ENCODE peak calls at places on chromosomes 4 and X, in ten cellular contexts. A is right lobe of liver; O is HepG2; S is endodermal cell; P is IMR-90; J is SK-N-SH; Z is lung; V is right atrium auricular region; K is thoracic aorta; E is CD8-positive, alpha-beta T cell. U is an unnamed sample.

GRCh38 chr4:62366944-62367343 is 1166.8 kb downstream of the ADGRL3 start:
- DNase-seq in A (no peak), O (no peak), S (no peak), P (no peak), J (no peak), Z (no peak), V (no peak), K (no peak), E (no peak), U (no peak)

GRCh38 chr4:156553659-156554058 is 417.9 kb downstream of the PDGFC start:
- DNase-seq in A (no peak), O (no peak), S (no peak), P (no peak), J (no peak), Z (no peak), V (no peak), K (no peak), E (no peak), U (no peak)

GRCh38 chrX:110420771-110421498 is 62.3 kb downstream of the RTL9 start:
- DNase-seq in A (no peak), O (no peak), S (no peak), P (peak), J (no peak), Z (no peak), V (no peak), K (no peak), E (no peak), U (no peak)

GRCh38 chr4:21991050-21991449 is 42.5 kb upstream of the KCNIP4 start:
- DNase-seq in A (no peak), O (no peak), S (no peak), P (peak), J (no peak), Z (no peak), V (no peak), K (no peak), E (no peak), U (no peak)

GRCh38 chr4:153013202-153013988 is 77.3 kb downstream of the FHDC1 start:
- DNase-seq in A (no peak), O (no peak), S (no peak), P (no peak), J (no peak), Z (no peak), V (no peak), K (no peak), E (no peak), U (no peak)

GRCh38 chr4:120056249-120056648 is 10.4 kb downstream of the MAD2L1 start:
- DNase-seq in A (no peak), O (no peak), S (no peak), P (peak), J (no peak), Z (no peak), V (no peak), K (no peak), E (no peak), U (no peak)

GRCh38 chrX:45743081-45743533 is 542.4 kb upstream of the DIPK2B start:
- DNase-seq in A (no peak), O (peak), S (peak), P (peak), J (peak), Z (no peak), V (no peak), K (no peak), E (no peak), U (peak)

GRCh38 chr4:55033296-55033695 is 92.1 kb downstream of the KDR start:
- DNase-seq in A (no peak), O (no peak), S (no peak), P (no peak), J (no peak), Z (no peak), V (no peak), K (no peak), E (no peak), U (no peak)

GRCh38 chr4:7805533-7806079 is 134.1 kb downstream of the AFAP1 start:
- DNase-seq in A (peak), O (peak), S (peak), P (peak), J (no peak), Z (peak), V (peak), K (no peak), E (no peak), U (peak)

GRCh38 chrX:129984196-129984962 is 1.9 kb downstream of the BCORL1 start:
- DNase-seq in A (peak), O (no peak), S (peak), P (no peak), J (peak), Z (no peak), V (no peak), K (no peak), E (no peak), U (no peak)

GRCh38 chr4:8765631-8766590 is 105.7 kb downstream of the HMX1 start:
- DNase-seq in A (peak), O (no peak), S (peak), P (no peak), J (no peak), Z (no peak), V (no peak), K (no peak), E (no peak), U (no peak)

GRCh38 chr4:96009720-96010119 is 169.8 kb downstream of the PDHA2 start:
- DNase-seq in A (no peak), O (no peak), S (no peak), P (no peak), J (no peak), Z (no peak), V (no peak), K (no peak), E (no peak), U (peak)

GRCh38 chr4:168076989-168077725 is 15.2 kb upstream of the ANXA10 start:
- DNase-seq in A (peak), O (peak), S (peak), P (peak), J (peak), Z (peak), V (no peak), K (no peak), E (no peak), U (peak)

GRCh38 chr4:82900016-82900334 is 560 bp upstream of the THAP9 start:
- DNase-seq in A (no peak), O (no peak), S (no peak), P (peak), J (no peak), Z (no peak), V (no peak), K (no peak), E (no peak), U (no peak)

GRCh38 chrX:81414630-81415029 is 212.7 kb downstream of the SH3BGRL start:
- DNase-seq in A (no peak), O (no peak), S (no peak), P (no peak), J (no peak), Z (no peak), V (no peak), K (no peak), E (no peak), U (no peak)

GRCh38 chr4:53508446-53508845 is 82.8 kb downstream of the LNX1 start:
- DNase-seq in A (no peak), O (peak), S (no peak), P (peak), J (no peak), Z (no peak), V (no peak), K (no peak), E (no peak), U (no peak)

GRCh38 chrX:38232287-38232686 is 11.6 kb upstream of the SRPX start:
- DNase-seq in A (no peak), O (no peak), S (no peak), P (peak), J (no peak), Z (no peak), V (no peak), K (no peak), E (no peak), U (no peak)

GRCh38 chr4:4302416-4302815 is 12.4 kb downstream of the ZBTB49 start:
- DNase-seq in A (no peak), O (no peak), S (no peak), P (no peak), J (no peak), Z (no peak), V (peak), K (no peak), E (no peak), U (no peak)

GRCh38 chrX:17692709-17693346 is 44.5 kb upstream of the SCML1 start:
- DNase-seq in A (no peak), O (no peak), S (peak), P (peak), J (no peak), Z (no peak), V (no peak), K (no peak), E (no peak), U (no peak)

GRCh38 chr4:70844180-70844579 is 4.5 kb upstream of the GRSF1 start:
- DNase-seq in A (no peak), O (no peak), S (no peak), P (no peak), J (no peak), Z (no peak), V (no peak), K (no peak), E (no peak), U (no peak)

GRCh38 chrX:149456476-149457245 is 48.4 kb downstream of the IDS start:
- DNase-seq in A (no peak), O (no peak), S (no peak), P (no peak), J (no peak), Z (no peak), V (no peak), K (no peak), E (no peak), U (no peak)

GRCh38 chrX:136694491-136695087 is 46.6 kb downstream of the CD40LG start:
- DNase-seq in A (no peak), O (peak), S (peak), P (peak), J (peak), Z (no peak), V (no peak), K (no peak), E (no peak), U (peak)

GRCh38 chr4:124684301-124684700 is 28.2 kb downstream of the ANKRD50 start:
- DNase-seq in A (no peak), O (no peak), S (no peak), P (peak), J (no peak), Z (no peak), V (no peak), K (no peak), E (no peak), U (peak)

GRCh38 chrX:154720067-154720466 is 30.8 kb downstream of the GAB3 start:
- DNase-seq in A (no peak), O (no peak), S (no peak), P (no peak), J (no peak), Z (no peak), V (no peak), K (no peak), E (no peak), U (no peak)

GRCh38 chr4:112274959-112275358 is 10.7 kb downstream of the TIFA start:
- DNase-seq in A (no peak), O (no peak), S (no peak), P (no peak), J (no peak), Z (no peak), V (no peak), K (no peak), E (no peak), U (no peak)

GRCh38 chr4:77662396-77662795 is 56.8 kb downstream of the CXCL13 start:
- DNase-seq in A (no peak), O (no peak), S (no peak), P (no peak), J (no peak), Z (peak), V (no peak), K (no peak), E (no peak), U (no peak)

GRCh38 chr4:170979736-170980135 is 833.5 kb upstream of the GALNTL6 start:
- DNase-seq in A (no peak), O (no peak), S (peak), P (no peak), J (no peak), Z (no peak), V (no peak), K (peak), E (no peak), U (no peak)

GRCh38 chr4:124097447-124097846 is 615.1 kb downstream of the ANKRD50 start:
- DNase-seq in A (no peak), O (peak), S (no peak), P (no peak), J (no peak), Z (no peak), V (no peak), K (no peak), E (no peak), U (no peak)

GRCh38 chr4:77989986-77990385 is 67.1 kb upstream of the FRAS1 start:
- DNase-seq in A (no peak), O (no peak), S (no peak), P (no peak), J (no peak), Z (no peak), V (no peak), K (no peak), E (no peak), U (no peak)

GRCh38 chrX:34893741-34894140 is 48.9 kb upstream of the FAM47B start:
- DNase-seq in A (no peak), O (no peak), S (no peak), P (peak), J (no peak), Z (no peak), V (no peak), K (no peak), E (no peak), U (no peak)

GRCh38 chr4:46505131-46505530 is 115.2 kb upstream of the GABRA2 start:
- DNase-seq in A (no peak), O (no peak), S (no peak), P (no peak), J (no peak), Z (no peak), V (no peak), K (no peak), E (no peak), U (peak)

GRCh38 chr4:1305261-1305711 is 15.6 kb downstream of the MAEA start:
- DNase-seq in A (no peak), O (peak), S (no peak), P (no peak), J (no peak), Z (no peak), V (no peak), K (no peak), E (no peak), U (peak)

DNA sequence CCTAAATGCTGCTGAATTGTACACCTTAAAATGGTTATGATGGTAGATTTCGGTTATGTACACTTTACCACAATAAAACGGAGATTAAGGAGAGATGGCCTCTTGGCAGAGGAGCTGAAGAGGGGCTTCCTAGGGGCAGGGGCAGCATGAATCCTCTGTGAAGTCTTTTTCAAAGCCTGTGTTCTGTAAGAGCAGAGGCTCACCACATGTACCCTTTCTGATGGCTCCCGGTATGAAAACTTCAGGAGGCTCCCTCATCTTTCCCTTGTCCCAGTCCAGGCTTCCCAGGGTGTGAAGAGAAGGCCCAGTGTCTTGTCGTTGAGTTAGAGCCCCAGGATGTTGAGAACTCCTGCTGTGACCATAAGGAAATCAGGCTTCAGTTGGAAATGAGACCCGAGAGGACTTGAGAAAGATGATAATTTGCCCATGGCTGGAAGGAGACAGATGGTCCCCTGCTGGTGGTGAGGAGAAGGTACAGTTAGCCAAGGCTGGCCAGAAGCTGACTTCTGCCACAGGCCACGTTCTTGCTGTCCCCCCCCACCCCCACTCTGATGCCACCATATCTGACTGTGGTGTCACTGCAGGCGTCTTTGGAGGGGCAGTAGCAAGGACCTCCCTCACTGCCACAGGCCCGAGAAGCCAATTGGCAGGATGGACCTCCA is 31.8 kb upstream of the MTM1 start:
- DNase-seq in A (no peak), O (no peak), S (no peak), P (no peak), J (no peak), Z (no peak), V (no peak), K (no peak), E (no peak), U (no peak)
- TF ChIP-seq CTCF in A (peak), O (peak), S (peak), P (no peak), J (peak), Z (no peak), V (no peak), K (no peak), E (no peak), U (no peak)

GRCh38 chr4:182208651-182209050 is 34.6 kb upstream of the TENM3 start:
- DNase-seq in A (no peak), O (no peak), S (no peak), P (no peak), J (no peak), Z (no peak), V (no peak), K (no peak), E (no peak), U (no peak)

GRCh38 chr4:182206916-182207315 is 36.3 kb upstream of the TENM3 start:
- DNase-seq in A (no peak), O (no peak), S (no peak), P (no peak), J (no peak), Z (no peak), V (no peak), K (no peak), E (no peak), U (no peak)

GRCh38 chr4:182205293-182205692 is 37.9 kb upstream of the TENM3 start:
- DNase-seq in A (no peak), O (no peak), S (no peak), P (no peak), J (no peak), Z (no peak), V (no peak), K (no peak), E (no peak), U (no peak)

GRCh38 chr4:182206266-182206665 is 36.9 kb upstream of the TENM3 start:
- DNase-seq in A (no peak), O (no peak), S (no peak), P (no peak), J (no peak), Z (no peak), V (no peak), K (no peak), E (no peak), U (no peak)

DNA sequence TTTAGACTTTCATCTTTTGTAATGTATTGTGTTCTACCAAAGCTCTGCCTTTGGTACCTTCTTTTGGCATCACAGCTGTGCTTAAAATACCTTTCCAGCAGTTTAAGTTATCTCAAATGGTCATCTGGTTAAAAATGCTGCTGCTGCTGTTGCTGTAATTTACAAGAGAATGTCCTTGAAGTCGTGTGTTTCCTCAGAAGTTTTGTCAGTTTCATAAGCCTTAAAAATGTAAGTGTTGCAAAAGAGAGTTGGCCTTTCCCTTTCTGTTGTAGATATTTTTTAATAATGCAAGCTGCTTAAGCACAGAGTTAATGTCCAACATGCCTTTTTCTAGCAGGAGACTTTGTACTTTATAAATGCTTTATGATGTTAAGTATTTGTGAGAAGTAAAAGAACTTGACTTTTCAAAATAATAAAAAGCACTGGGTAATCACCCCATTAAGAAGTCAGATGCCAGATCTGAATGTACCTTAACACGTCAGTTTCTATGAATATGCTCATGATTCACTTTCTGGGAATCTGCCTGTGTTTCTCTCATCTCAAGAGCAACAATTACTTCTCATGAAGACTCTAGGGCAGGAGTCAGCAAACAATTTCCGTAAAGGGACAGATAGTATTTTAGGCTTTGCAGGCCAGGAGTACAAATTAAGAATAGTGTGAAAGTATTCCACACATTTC is 35.3 kb upstream of the TENM3 start:
- DNase-seq in A (no peak), O (no peak), S (no peak), P (peak), J (no peak), Z (no peak), V (no peak), K (no peak), E (no peak), U (peak)
- H3K27ac ChIP-seq in A (no peak), O (no peak), S (no peak), P (peak), J (peak), Z (no peak), V (no peak), K (no peak), E (no peak), U (peak)

GRCh38 chr4:178293601-178294000 is 851.4 kb upstream of the AGA start:
- DNase-seq in A (no peak), O (no peak), S (no peak), P (no peak), J (no peak), Z (no peak), V (no peak), K (no peak), E (no peak), U (no peak)

GRCh38 chr4:178296669-178297068 is 854.4 kb upstream of the AGA start:
- DNase-seq in A (peak), O (no peak), S (peak), P (no peak), J (no peak), Z (no peak), V (no peak), K (no peak), E (no peak), U (no peak)
- TF ChIP-seq CTCF in A (peak), O (no peak), S (peak), P (no peak), J (no peak), Z (no peak), V (no peak), K (no peak), E (no peak), U (no peak)

GRCh38 chr4:121791481-121791880 is 9.6 kb upstream of the EXOSC9 start:
- DNase-seq in A (no peak), O (no peak), S (no peak), P (peak), J (no peak), Z (no peak), V (no peak), K (no peak), E (no peak), U (no peak)

GRCh38 chr4:121790976-121791375 is 10.1 kb upstream of the EXOSC9 start:
- DNase-seq in A (no peak), O (no peak), S (no peak), P (peak), J (no peak), Z (no peak), V (no peak), K (no peak), E (no peak), U (no peak)

GRCh38 chr4:121789470-121789869 is 11.7 kb upstream of the EXOSC9 start:
- DNase-seq in A (no peak), O (no peak), S (no peak), P (peak), J (no peak), Z (no peak), V (no peak), K (no peak), E (no peak), U (no peak)

GRCh38 chr4:121788896-121789295 is 12.2 kb upstream of the EXOSC9 start:
- DNase-seq in A (no peak), O (no peak), S (no peak), P (no peak), J (no peak), Z (no peak), V (no peak), K (no peak), E (no peak), U (no peak)

DNA sequence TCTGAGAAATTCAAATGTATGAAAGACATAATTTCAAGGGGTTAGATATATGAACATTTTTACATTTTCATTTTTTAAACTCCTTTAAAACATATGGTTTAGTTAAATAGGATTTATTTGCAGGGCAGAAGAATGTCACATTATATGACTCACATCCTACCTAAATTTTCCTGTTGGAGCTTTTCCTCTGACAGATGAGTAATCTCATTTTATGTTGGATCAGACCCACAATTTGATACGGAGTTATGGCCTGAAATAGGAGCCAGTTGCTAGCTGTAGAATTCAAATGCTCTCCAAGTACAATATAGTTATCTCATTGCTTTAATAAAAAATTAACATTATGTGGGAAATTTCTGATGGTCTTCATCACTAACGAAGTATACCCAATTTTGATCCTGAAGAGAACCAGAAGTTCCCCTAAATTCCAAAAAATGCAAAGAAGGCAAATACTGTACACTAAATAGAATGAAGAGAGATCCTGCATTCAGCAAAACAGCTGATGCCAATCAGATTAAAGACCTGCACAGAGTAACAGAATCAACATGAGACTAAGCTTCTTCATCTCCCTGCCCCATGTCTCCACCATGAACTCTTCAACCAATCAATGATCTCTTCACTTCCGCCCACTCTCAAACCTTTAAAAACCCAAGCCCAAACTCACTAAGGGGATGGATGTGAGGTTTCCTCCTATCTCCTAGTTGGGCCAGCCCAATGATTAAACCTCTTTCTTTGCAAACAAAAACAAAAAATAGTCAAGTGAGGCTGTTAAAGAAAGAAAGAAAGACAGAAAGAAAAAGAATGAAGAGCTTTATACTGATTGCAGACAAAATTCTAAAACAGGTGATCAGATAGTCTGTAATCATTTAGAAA is 10.9 kb upstream of the EXOSC9 start:
- DNase-seq in A (no peak), O (no peak), S (no peak), P (peak), J (no peak), Z (no peak), V (no peak), K (no peak), E (no peak), U (peak)
- H3K27ac ChIP-seq in A (no peak), O (no peak), S (no peak), P (peak), J (peak), Z (no peak), V (no peak), K (no peak), E (no peak), U (no peak)